ENCODE peak calls at places on chromosome 7, in seven cellular contexts. Z is ovary, S is stomach, H is body of pancreas, Q is H54, W is heart left ventricle, X is adrenal gland. T is an unnamed sample.

GRCh38 chr7:101826081-101826835 is 8.8 kb downstream of the CUX1 start:
- DNase-seq in Z (no peak), S (no peak), H (no peak), Q (no peak), W (no peak), X (peak; percentile 34), T (no peak)

GRCh38 chr7:90387470-90388240 is 15.6 kb upstream of the CLDN12 start:
- DNase-seq in Z (no peak), S (no peak), H (no peak), Q (no peak), W (no peak), X (no peak), T (no peak)

GRCh38 chr7:156604311-156604710 is 36.3 kb upstream of the RNF32 start:
- DNase-seq in Z (no peak), S (no peak), H (no peak), Q (peak; percentile 26), W (no peak), X (no peak), T (no peak)

GRCh38 chr7:96669812-96670211 is 39.8 kb downstream of the SEM1 start:
- DNase-seq in Z (no peak), S (no peak), H (no peak), Q (no peak), W (no peak), X (no peak), T (no peak)

GRCh38 chr7:144144426-144144825 is 21.4 kb downstream of the OR2A14 start:
- DNase-seq in Z (no peak), S (no peak), H (no peak), Q (no peak), W (no peak), X (no peak), T (no peak)

GRCh38 chr7:41323811-41324210 is 379.1 kb downstream of the INHBA start:
- DNase-seq in Z (no peak), S (no peak), H (no peak), Q (no peak), W (no peak), X (no peak), T (no peak)

GRCh38 chr7:37342665-37343471 is 105.8 kb downstream of the ELMO1 start:
- DNase-seq in Z (no peak), S (peak; percentile 31), H (no peak), Q (peak; percentile 24), W (no peak), X (no peak), T (no peak)

GRCh38 chr7:107166702-107167426 is 1.9 kb upstream of the HBP1 start:
- DNase-seq in Z (no peak), S (no peak), H (no peak), Q (no peak), W (no peak), X (no peak), T (no peak)

GRCh38 chr7:128039487-128040099 is 8.4 kb upstream of the LRRC4 start:
- DNase-seq in Z (no peak), S (no peak), H (no peak), Q (no peak), W (no peak), X (no peak), T (no peak)

GRCh38 chr7:80224416-80224815 is 89.8 kb downstream of the GNAI1 start:
- DNase-seq in Z (no peak), S (no peak), H (no peak), Q (no peak), W (no peak), X (no peak), T (no peak)

GRCh38 chr7:129644634-129645230 is 33.2 kb downstream of the NRF1 start:
- DNase-seq in Z (no peak), S (no peak), H (no peak), Q (no peak), W (no peak), X (no peak), T (no peak)

GRCh38 chr7:22052221-22052639 is 106.5 kb upstream of the CDCA7L start:
- DNase-seq in Z (no peak), S (no peak), H (no peak), Q (no peak), W (no peak), X (no peak), T (no peak)

GRCh38 chr7:66176914-66177313 is 28.2 kb upstream of the TPST1 start:
- DNase-seq in Z (no peak), S (no peak), H (no peak), Q (no peak), W (no peak), X (peak; percentile 56), T (no peak)

GRCh38 chr7:77327067-77327931 is 88.8 kb downstream of the GSAP start:
- DNase-seq in Z (no peak), S (peak; percentile 32), H (peak; percentile 16), Q (no peak), W (peak; percentile 64), X (peak; percentile 76), T (no peak)

GRCh38 chr7:130256716-130257115 is 9.9 kb upstream of the CPA2 start:
- DNase-seq in Z (no peak), S (no peak), H (no peak), Q (no peak), W (no peak), X (no peak), T (no peak)

GRCh38 chr7:106346678-106347217 is 62.0 kb upstream of the NAMPT start:
- DNase-seq in Z (no peak), S (no peak), H (no peak), Q (peak; percentile 15), W (no peak), X (no peak), T (no peak)

GRCh38 chr7:30665043-30665442 is 17.2 kb downstream of the CRHR2 start:
- DNase-seq in Z (no peak), S (no peak), H (no peak), Q (no peak), W (no peak), X (no peak), T (no peak)

GRCh38 chr7:148726385-148726784 is 27.7 kb downstream of the CUL1 start:
- DNase-seq in Z (no peak), S (no peak), H (no peak), Q (no peak), W (no peak), X (no peak), T (no peak)

GRCh38 chr7:44097064-44097932 is 6.8 kb upstream of the AEBP1 start:
- DNase-seq in Z (no peak), S (no peak), H (no peak), Q (no peak), W (no peak), X (no peak), T (no peak)

GRCh38 chr7:111090834-111091233 is at the start of gene LRRN3:
- DNase-seq in Z (peak; percentile 12), S (no peak), H (peak; percentile 29), Q (no peak), W (peak; percentile 64), X (peak; percentile 90), T (no peak)

DNA sequence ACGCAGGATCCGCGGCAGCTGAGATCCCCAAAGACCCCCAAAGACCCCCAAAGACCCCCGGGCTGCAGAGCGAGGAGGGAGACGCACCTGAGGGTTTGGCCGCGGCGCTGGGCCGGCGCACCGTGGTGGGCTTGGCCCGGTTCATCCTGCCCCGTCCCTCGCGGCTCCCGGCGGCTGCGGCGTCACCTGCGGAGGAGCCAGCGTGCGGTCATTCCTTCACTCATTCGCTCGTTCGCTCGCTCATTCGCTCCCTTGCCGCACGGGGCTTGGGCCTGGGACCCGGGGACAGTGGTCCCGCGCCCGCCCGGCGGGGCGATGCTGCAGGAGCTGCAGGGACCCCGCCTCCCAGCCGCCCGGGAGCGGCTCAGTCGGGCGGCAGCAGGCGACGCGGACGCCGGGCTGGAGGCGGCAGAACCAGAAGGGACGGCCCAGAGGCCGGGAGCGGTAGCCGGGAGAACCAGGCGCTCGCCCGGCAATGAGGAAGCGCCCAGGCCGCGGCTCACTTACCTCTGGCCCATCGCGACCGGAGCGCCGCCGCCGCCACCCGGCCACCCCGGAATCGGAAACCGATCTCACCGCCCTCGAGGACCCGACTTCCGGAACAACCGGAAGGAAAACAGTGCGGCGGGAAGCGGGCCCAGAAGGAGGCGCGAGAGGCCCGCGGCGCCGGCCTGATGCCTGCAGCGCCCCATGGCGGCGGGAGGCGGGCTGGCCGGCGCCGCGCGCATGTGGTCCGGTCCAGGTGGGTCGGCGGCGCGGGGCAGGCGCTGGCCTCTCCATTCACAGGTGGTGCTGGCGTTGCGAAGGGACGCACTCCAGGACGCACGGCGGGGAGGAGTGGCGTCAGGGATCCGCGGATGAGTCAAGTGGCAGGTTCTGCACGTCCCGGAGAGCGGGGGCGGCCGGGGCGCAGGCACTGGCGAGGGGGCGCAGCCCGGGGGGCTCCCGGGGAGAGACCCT is at the start of gene INTS1:
- DNase-seq in Z (peak; percentile 87), S (peak; percentile 93), H (peak; percentile 95), Q (peak; percentile 100), W (peak; percentile 94), X (peak; percentile 93), T (no peak)
- TF ChIP-seq POLR2A in Z (peak; percentile 45), S (no peak), H (peak; percentile 75), Q (peak; percentile 51), W (no peak), X (peak; percentile 59), T (no peak)

DNA sequence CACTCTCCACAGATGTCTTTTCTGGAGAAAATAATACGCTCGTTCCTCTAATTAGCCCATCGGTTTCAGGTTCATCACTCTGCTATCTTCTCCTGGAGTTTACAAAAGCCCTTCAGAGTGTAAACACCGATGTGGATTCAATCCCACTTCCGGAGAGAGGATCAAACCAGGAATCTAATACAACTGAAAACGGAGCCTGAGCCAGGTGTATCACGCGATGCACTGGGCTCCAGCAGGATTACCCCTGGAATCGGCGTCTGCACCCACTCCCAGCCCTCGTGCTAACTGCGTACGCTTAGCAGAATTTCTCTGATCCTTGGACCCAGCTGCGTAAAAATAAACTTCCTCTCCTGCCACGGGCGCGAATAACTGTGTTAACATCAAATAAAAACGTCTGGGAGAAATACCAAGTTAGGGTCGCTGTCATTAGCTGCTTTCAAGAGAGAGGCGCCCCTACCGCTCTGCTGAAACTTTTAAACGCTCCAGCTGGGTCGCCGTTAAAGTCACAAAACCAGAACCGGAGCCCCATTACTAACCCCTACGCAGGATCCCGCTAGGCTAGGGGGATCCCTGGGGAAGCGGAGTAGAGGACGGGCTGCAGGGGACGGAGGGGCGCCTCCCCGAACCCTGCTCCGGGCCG is 508 bp downstream of the ZNF3 start:
- DNase-seq in Z (no peak), S (no peak), H (no peak), Q (no peak), W (no peak), X (no peak), T (no peak)
- TF ChIP-seq POLR2A in Z (no peak), S (no peak), H (no peak), Q (no peak), W (no peak), X (no peak), T (no peak)

GRCh38 chr7:78702770-78703169 is 750.7 kb downstream of the MAGI2 start:
- DNase-seq in Z (no peak), S (no peak), H (no peak), Q (peak; percentile 11), W (no peak), X (no peak), T (no peak)
- TF ChIP-seq POLR2A in Z (no peak), S (no peak), H (no peak), Q (no peak), W (no peak), X (no peak), T (no peak)

GRCh38 chr7:8114175-8114574 is 145.6 kb downstream of the GLCCI1 start:
- DNase-seq in Z (no peak), S (no peak), H (no peak), Q (no peak), W (no peak), X (no peak), T (no peak)
- TF ChIP-seq POLR2A in Z (no peak), S (no peak), H (no peak), Q (no peak), W (no peak), X (no peak), T (no peak)